ENCODE peak calls at places on chromosomes 11 and 22, in eight cellular contexts. E is GM19239; I is dermis blood vessel endothelial cell; W is GM12864; V is activated CD4-positive, alpha-beta T cell treated with anti-CD3 and anti-CD28 coated beads for 24 hours; G is hepatic stellate cell; F is MM.1S; O is iris pigment epithelial cell. H is an unnamed sample.

GRCh38 chr22:27420186-27420816 is 381.3 kb downstream of the MN1 start:
- DNase-seq in E (no peak), I (peak), W (no peak), V (no peak), G (no peak), F (no peak), O (no peak), H (no peak)

GRCh38 chr11:94791216-94791889 is 23.2 kb downstream of the AMOTL1 start:
- DNase-seq in E (no peak), I (no peak), W (no peak), V (no peak), G (no peak), F (no peak), O (peak), H (no peak)

GRCh38 chr11:9565822-9566560 is 7.5 kb upstream of the WEE1 start:
- DNase-seq in E (peak), I (peak), W (peak), V (peak), G (peak), F (peak), O (peak), H (peak)

GRCh38 chr11:120285256-120285655 is 39.8 kb upstream of the TLCD5 start:
- DNase-seq in E (no peak), I (no peak), W (no peak), V (no peak), G (no peak), F (no peak), O (no peak), H (no peak)

GRCh38 chr11:66443602-66444001 is 5.0 kb upstream of the MRPL11 start:
- DNase-seq in E (no peak), I (no peak), W (no peak), V (no peak), G (peak), F (no peak), O (peak), H (no peak)

GRCh38 chr11:126564588-126564987 is 209.1 kb downstream of the ST3GAL4 start:
- DNase-seq in E (no peak), I (no peak), W (no peak), V (no peak), G (no peak), F (no peak), O (no peak), H (no peak)

GRCh38 chr11:2471048-2471803 is 26.4 kb downstream of the KCNQ1 start:
- DNase-seq in E (no peak), I (no peak), W (no peak), V (no peak), G (peak), F (no peak), O (no peak), H (no peak)

GRCh38 chr22:18075101-18075730 is 2.6 kb upstream of the PEX26 start:
- DNase-seq in E (no peak), I (no peak), W (no peak), V (no peak), G (no peak), F (no peak), O (no peak), H (no peak)

GRCh38 chr22:20061481-20061861 is 18.6 kb upstream of the DGCR8 start:
- DNase-seq in E (no peak), I (peak), W (no peak), V (no peak), G (no peak), F (no peak), O (peak), H (peak)

GRCh38 chr11:65663634-65664200 is 1.0 kb upstream of the RELA start:
- DNase-seq in E (no peak), I (peak), W (no peak), V (peak), G (peak), F (no peak), O (peak), H (no peak)

GRCh38 chr11:57637626-57638004 is 12.1 kb downstream of the YPEL4 start:
- DNase-seq in E (no peak), I (no peak), W (no peak), V (no peak), G (no peak), F (no peak), O (no peak), H (no peak)

GRCh38 chr22:20746466-20747189 is 27.3 kb upstream of the SERPIND1 start:
- DNase-seq in E (no peak), I (no peak), W (no peak), V (no peak), G (no peak), F (no peak), O (no peak), H (no peak)

GRCh38 chr11:2761131-2762030 is 61.6 kb upstream of the KCNQ1OT1 start:
- DNase-seq in E (no peak), I (no peak), W (no peak), V (no peak), G (no peak), F (no peak), O (no peak), H (no peak)

GRCh38 chr11:34207487-34207886 is 102.1 kb downstream of the NAT10 start:
- DNase-seq in E (no peak), I (no peak), W (no peak), V (no peak), G (no peak), F (no peak), O (no peak), H (no peak)

GRCh38 chr11:7965386-7965785 is at the start of gene NLRP10:
- DNase-seq in E (no peak), I (no peak), W (no peak), V (no peak), G (peak), F (no peak), O (peak), H (no peak)

GRCh38 chr11:65863889-65864757 is 3.9 kb downstream of the MUS81 start:
- DNase-seq in E (no peak), I (no peak), W (no peak), V (no peak), G (no peak), F (no peak), O (no peak), H (no peak)

GRCh38 chr11:12200359-12201015 is 90.1 kb downstream of the MICAL2 start:
- DNase-seq in E (no peak), I (peak), W (no peak), V (no peak), G (peak), F (no peak), O (peak), H (peak)

GRCh38 chr22:49449811-49450386 is 377.8 kb downstream of the BRD1 start:
- DNase-seq in E (no peak), I (no peak), W (no peak), V (no peak), G (no peak), F (no peak), O (no peak), H (no peak)